ENCODE peak calls at places on chromosomes 1 and 21, in seven cellular contexts. G is colonic mucosa; Q is substantia nigra; B is pancreas; F is upper lobe of right lung; W is neuronal stem cell; U is CD4-positive, alpha-beta T cell. L is an unnamed sample.

GRCh38 chr1:169486281-169486904 is 649 bp upstream of the SLC19A2 start:
- DNase-seq in W (no peak), B (no peak), U (no peak), G (no peak), Q (no peak), F (no peak), L (no peak)

GRCh38 chr1:118144777-118145176 is 40.3 kb downstream of the SPAG17 start:
- DNase-seq in B (no peak), U (no peak), G (no peak), Q (no peak), F (no peak), W (no peak), L (no peak)

GRCh38 chr1:8540266-8540926 is 222.5 kb downstream of the SLC45A1 start:
- DNase-seq in W (no peak), Q (no peak), U (no peak), B (no peak), G (no peak), F (no peak), L (no peak)

GRCh38 chr1:32485554-32486255 is 20.8 kb downstream of the ZBTB8B start:
- DNase-seq in F (no peak), Q (no peak), W (no peak), B (no peak), U (no peak), G (no peak), L (no peak)

GRCh38 chr1:37540036-37540785 is 13.9 kb downstream of the SNIP1 start:
- DNase-seq in Q (no peak), U (no peak), W (no peak), G (no peak), F (no peak), B (no peak), L (no peak)

GRCh38 chr21:29077651-29078090 is 4.2 kb upstream of the CCT8 start:
- DNase-seq in U (no peak), B (no peak), G (peak; percentile 43), F (no peak), W (no peak), Q (no peak), L (no peak)

GRCh38 chr1:222852326-222852725 is 37.5 kb downstream of the DISP1 start:
- DNase-seq in B (no peak), W (no peak), F (no peak), Q (no peak), U (no peak), G (no peak), L (no peak)

GRCh38 chr1:113223546-113223945 is 150.5 kb downstream of the LRIG2 start:
- DNase-seq in U (no peak), F (no peak), W (no peak), G (no peak), B (no peak), Q (no peak), L (no peak)

GRCh38 chr1:47951026-47951425 is 46.2 kb downstream of the TRABD2B start:
- DNase-seq in B (no peak), W (no peak), U (no peak), G (no peak), Q (peak; percentile 47), F (no peak), L (no peak)

GRCh38 chr1:75233302-75233929 is 99.2 kb downstream of the LHX8 start:
- DNase-seq in U (no peak), Q (no peak), F (no peak), G (no peak), B (no peak), W (peak; percentile 38), L (no peak)

GRCh38 chr21:45973475-45974072 is 8.0 kb upstream of the COL6A1 start:
- DNase-seq in Q (no peak), U (peak; percentile 73), B (peak; percentile 73), G (peak; percentile 62), F (peak; percentile 78), W (no peak), L (peak; percentile 76)

L was measured in transverse colon.